ENCODE peak calls at places on chromosomes 11 and 22, in seven cellular contexts. Z is AG04450; P is EH; U is activated naive CD4-positive, alpha-beta T cell treated with anti-CD3 and anti-CD28 coated beads, Interleukin-2, amount 50 U/mL, for 16 hours; G is posterior cingulate gyrus; M is foreskin melanocyte; Y is neural progenitor cell. X is an unnamed sample.

GRCh38 chr22:23820748-23821211 is 18.0 kb downstream of the DERL3 start:
- DNase-seq in Z (no peak), P (no peak), U (no peak), G (no peak), M (no peak), Y (no peak), X (no peak)

GRCh38 chr11:102580185-102580951 is 44.8 kb downstream of the MMP20 start:
- DNase-seq in G (no peak), Y (no peak), U (no peak), Z (no peak), P (no peak), M (no peak), X (no peak)

GRCh38 chr22:30704978-30705377 is 10.3 kb downstream of the OSBP2 start:
- DNase-seq in Z (no peak), Y (no peak), U (no peak), G (no peak), M (no peak), P (no peak), X (no peak)

GRCh38 chr11:64545605-64546004 is 45.4 kb upstream of the SLC22A12 start:
- DNase-seq in M (no peak), Z (peak; percentile 21), U (no peak), Y (no peak), G (no peak), P (peak; percentile 94), X (no peak)

GRCh38 chr22:24175160-24175808 is 6.0 kb upstream of the SUSD2 start:
- DNase-seq in Z (peak; percentile 45), G (peak; percentile 76), U (peak; percentile 62), P (peak; percentile 82), Y (peak; percentile 85), M (peak; percentile 51), X (peak; percentile 85)

GRCh38 chr11:121863126-121863525 is 252.9 kb downstream of the BLID start:
- DNase-seq in Z (no peak), P (no peak), Y (no peak), U (no peak), M (no peak), G (no peak), X (no peak)

GRCh38 chr22:38153821-38154562 is 27.6 kb downstream of the PLA2G6 start:
- DNase-seq in U (no peak), P (no peak), G (no peak), M (no peak), Y (peak; percentile 74), Z (no peak), X (peak; percentile 97)

GRCh38 chr11:60500276-60500935 is 7.8 kb downstream of the MS4A12 start:
- DNase-seq in G (no peak), Z (no peak), U (no peak), M (no peak), P (no peak), Y (peak; percentile 3), X (no peak)

GRCh38 chr22:26585104-26585790 is 4.7 kb downstream of the TPST2 start:
- DNase-seq in Y (no peak), P (peak; percentile 97), M (peak; percentile 56), G (peak; percentile 37), Z (no peak), U (no peak), X (no peak)

GRCh38 chr11:107988397-107989158 is 20.1 kb upstream of the CUL5 start:
- DNase-seq in U (no peak), M (no peak), Y (no peak), P (no peak), Z (no peak), G (no peak), X (no peak)

GRCh38 chr11:79258606-79259005 is 182.2 kb downstream of the TENM4 start:
- DNase-seq in Z (no peak), Y (peak; percentile 51), U (no peak), M (no peak), G (no peak), P (peak; percentile 7), X (peak; percentile 90)

GRCh38 chr11:128764617-128765095 is 70.8 kb downstream of the FLI1 start:
- DNase-seq in U (no peak), Z (no peak), G (peak; percentile 18), M (no peak), P (no peak), Y (peak; percentile 32), X (peak; percentile 10)

X was measured in NCI-H82.